ENCODE peak calls at places on chromosome 3, in ten cellular contexts. M is brain microvascular endothelial cell; P is GDM1; C is COR-L47; Y is spleen; B is stimulated activated CD8-positive, alpha-beta memory T cell treated with anti-CD3 and anti-CD28 coated beads, Interleukin-4, amount 100 ng/mL, for 1 hour; Z is activated CD4-positive, alpha-beta T cell treated with anti-CD3 and anti-CD28 coated beads, Interleukin-2, amount 50 U/mL, for 4 hours; D is BJ; J is mucosa of gallbladder; Q is neural progenitor cell. V is an unnamed sample.
A peak's percentile ranks its signal among the peaks of the same experiment; 100 is the strongest.

GRCh38 chr3:179743913-179744312 is 91.1 kb downstream of the USP13 start:
- DNase-seq in M (no peak), P (no peak), C (no peak), Y (no peak), B (no peak), Z (no peak), D (no peak), J (no peak), Q (no peak), V (no peak)

GRCh38 chr3:13461169-13462124 is 18.7 kb upstream of the HDAC11 start:
- DNase-seq in M (peak; percentile 10), P (peak; percentile 67), C (peak; percentile 20), Y (peak; percentile 90), B (peak; percentile 39), Z (peak; percentile 65), D (no peak), J (peak; percentile 29), Q (peak; percentile 89), V (peak; percentile 37)

GRCh38 chr3:104323226-104323625 is 1043.5 kb upstream of the ALCAM start:
- DNase-seq in M (no peak), P (peak; percentile 30), C (no peak), Y (no peak), B (no peak), Z (no peak), D (no peak), J (no peak), Q (no peak), V (no peak)

GRCh38 chr3:24640330-24640877 is 145.8 kb upstream of the THRB start:
- DNase-seq in M (peak; percentile 17), P (no peak), C (peak; percentile 20), Y (no peak), B (no peak), Z (no peak), D (peak; percentile 2), J (no peak), Q (peak; percentile 38), V (peak; percentile 62)

GRCh38 chr3:159234306-159234705 is 432.5 kb downstream of the MFSD1 start:
- DNase-seq in M (peak; percentile 60), P (no peak), C (no peak), Y (no peak), B (no peak), Z (no peak), D (no peak), J (no peak), Q (no peak), V (peak; percentile 35)

GRCh38 chr3:10026084-10026890 is at the start of gene FANCD2:
- DNase-seq in M (peak; percentile 80), P (peak; percentile 80), C (peak; percentile 12), Y (peak; percentile 96), B (peak; percentile 89), Z (peak; percentile 90), D (peak; percentile 34), J (peak; percentile 90), Q (peak; percentile 95), V (peak; percentile 89)

GRCh38 chr3:15443826-15444524 is 16.6 kb downstream of the EAF1 start:
- DNase-seq in M (peak; percentile 11), P (no peak), C (no peak), Y (no peak), B (no peak), Z (no peak), D (no peak), J (no peak), Q (no peak), V (peak; percentile 61)

GRCh38 chr3:187746479-187747335 is 1.4 kb upstream of the BCL6 start:
- DNase-seq in M (peak; percentile 42), P (no peak), C (no peak), Y (no peak), B (no peak), Z (no peak), D (no peak), J (no peak), Q (peak; percentile 69), V (peak; percentile 69)

GRCh38 chr3:158781859-158782258 is 20.0 kb upstream of the MFSD1 start:
- DNase-seq in M (no peak), P (no peak), C (no peak), Y (no peak), B (no peak), Z (no peak), D (no peak), J (no peak), Q (no peak), V (no peak)

GRCh38 chr3:97230486-97230885 is 416.1 kb downstream of the EPHA6 start:
- DNase-seq in M (no peak), P (no peak), C (no peak), Y (no peak), B (no peak), Z (no peak), D (no peak), J (no peak), Q (no peak), V (no peak)

GRCh38 chr3:57949779-57950618 is 58.2 kb upstream of the FLNB start:
- DNase-seq in M (no peak), P (no peak), C (no peak), Y (peak; percentile 45), B (no peak), Z (no peak), D (peak; percentile 13), J (peak; percentile 44), Q (no peak), V (no peak)

GRCh38 chr3:180319461-180319860 is 282.5 kb upstream of the TTC14 start:
- DNase-seq in M (no peak), P (no peak), C (no peak), Y (no peak), B (no peak), Z (no peak), D (no peak), J (no peak), Q (no peak), V (no peak)

GRCh38 chr3:71754610-71755253 is 1.1 kb downstream of the GPR27 start:
- DNase-seq in M (no peak), P (no peak), C (no peak), Y (peak; percentile 81), B (no peak), Z (no peak), D (no peak), J (no peak), Q (peak; percentile 11), V (no peak)

GRCh38 chr3:128352326-128352725 is 114.4 kb downstream of the DNAJB8 start:
- DNase-seq in M (no peak), P (no peak), C (no peak), Y (peak; percentile 66), B (no peak), Z (no peak), D (no peak), J (no peak), Q (no peak), V (no peak)

GRCh38 chr3:141330235-141330634 is 38.1 kb upstream of the ZBTB38 start:
- DNase-seq in M (no peak), P (no peak), C (no peak), Y (no peak), B (no peak), Z (no peak), D (no peak), J (no peak), Q (no peak), V (no peak)

GRCh38 chr3:188231454-188231853 is 77.5 kb downstream of the LPP start:
- DNase-seq in M (no peak), P (no peak), C (no peak), Y (no peak), B (no peak), Z (no peak), D (no peak), J (no peak), Q (no peak), V (no peak)

GRCh38 chr3:112633757-112634156 is 7.2 kb downstream of the CCDC80 start:
- DNase-seq in M (no peak), P (no peak), C (peak; percentile 39), Y (no peak), B (no peak), Z (no peak), D (no peak), J (no peak), Q (no peak), V (no peak)

GRCh38 chr3:44136421-44136820 is 105.3 kb upstream of the TOPAZ1 start:
- DNase-seq in M (peak; percentile 24), P (no peak), C (no peak), Y (no peak), B (no peak), Z (no peak), D (no peak), J (no peak), Q (peak; percentile 43), V (peak; percentile 12)

GRCh38 chr3:132405188-132405587 is 12.1 kb upstream of the DNAJC13 start:
- DNase-seq in M (no peak), P (no peak), C (no peak), Y (no peak), B (no peak), Z (no peak), D (no peak), J (no peak), Q (no peak), V (peak; percentile 79)

GRCh38 chr3:51955893-51956770 is 951 bp downstream of the GPR62 start:
- DNase-seq in M (no peak), P (no peak), C (no peak), Y (no peak), B (no peak), Z (no peak), D (no peak), J (peak; percentile 38), Q (peak; percentile 84), V (peak; percentile 52)

GRCh38 chr3:13136426-13136825 is 63.2 kb upstream of the IQSEC1 start:
- DNase-seq in M (no peak), P (no peak), C (no peak), Y (no peak), B (no peak), Z (no peak), D (no peak), J (no peak), Q (no peak), V (no peak)

GRCh38 chr3:167700926-167701325 is 33.8 kb downstream of the PDCD10 start:
- DNase-seq in M (no peak), P (no peak), C (no peak), Y (no peak), B (no peak), Z (no peak), D (no peak), J (no peak), Q (no peak), V (no peak)

GRCh38 chr3:135878501-135878900 is 87.0 kb upstream of the PPP2R3A start:
- DNase-seq in M (no peak), P (no peak), C (no peak), Y (no peak), B (no peak), Z (no peak), D (no peak), J (no peak), Q (no peak), V (no peak)

GRCh38 chr3:195546130-195546560 is 3.0 kb upstream of the PPP1R2 start:
- DNase-seq in M (peak; percentile 73), P (no peak), C (no peak), Y (no peak), B (no peak), Z (peak; percentile 27), D (peak; percentile 48), J (peak; percentile 53), Q (no peak), V (peak; percentile 93)

GRCh38 chr3:29591579-29591978 is 310.7 kb downstream of the RBMS3 start:
- DNase-seq in M (no peak), P (no peak), C (no peak), Y (no peak), B (no peak), Z (no peak), D (no peak), J (no peak), Q (no peak), V (no peak)

GRCh38 chr3:30505866-30506517 is 100.4 kb upstream of the TGFBR2 start:
- DNase-seq in M (peak; percentile 56), P (no peak), C (no peak), Y (no peak), B (no peak), Z (no peak), D (no peak), J (no peak), Q (no peak), V (peak; percentile 70)

GRCh38 chr3:75337226-75337900 is 326.8 kb upstream of the FRG2C start:
- DNase-seq in M (no peak), P (no peak), C (no peak), Y (no peak), B (no peak), Z (no peak), D (no peak), J (no peak), Q (no peak), V (no peak)

GRCh38 chr3:196694202-196694638 is 17.8 kb downstream of the CEP19 start:
- DNase-seq in M (no peak), P (peak; percentile 2), C (peak; percentile 4), Y (no peak), B (no peak), Z (peak; percentile 9), D (no peak), J (no peak), Q (no peak), V (peak; percentile 41)

V was measured in fibroblast of pulmonary artery.